ENCODE peak calls at places on chromosomes 12 and 14, in five cellular contexts. W is suprapubic skin, Z is A549, L is erythroblast, F is thyroid gland. O is an unnamed sample.

GRCh38 chr14:89613260-89614008 is 196.4 kb upstream of the FOXN3 start:
- DNase-seq in F (no peak), Z (no peak), L (no peak), W (no peak), O (no peak)

GRCh38 chr12:18373176-18373575 is 111.9 kb downstream of the PIK3C2G start:
- DNase-seq in F (no peak), Z (no peak), L (no peak), W (no peak), O (no peak)

GRCh38 chr14:96363751-96364336 is 518 bp downstream of the GSKIP start:
- DNase-seq in W (peak; percentile 74), Z (peak; percentile 24), L (peak; percentile 80), F (peak; percentile 72), O (peak; percentile 26)

GRCh38 chr14:96762650-96763049 is 34.5 kb upstream of the VRK1 start:
- DNase-seq in F (no peak), W (no peak), L (peak; percentile 68), Z (peak; percentile 80), O (peak; percentile 58)

GRCh38 chr14:52950410-52950897 is 396 bp downstream of the FERMT2 start:
- DNase-seq in F (peak; percentile 70), Z (peak; percentile 48), L (no peak), W (peak; percentile 83), O (peak; percentile 22)

GRCh38 chr12:104827587-104827986 is 130.5 kb downstream of the SLC41A2 start:
- DNase-seq in Z (no peak), F (no peak), W (no peak), L (peak; percentile 51), O (no peak)

GRCh38 chr14:72978856-72979255 is 48.0 kb downstream of the ZFYVE1 start:
- DNase-seq in F (no peak), Z (no peak), W (no peak), L (no peak), O (no peak)

GRCh38 chr12:25242981-25243764 is 7.6 kb downstream of the KRAS start:
- DNase-seq in L (peak; percentile 15), Z (no peak), F (no peak), W (no peak), O (no peak)

GRCh38 chr12:109532721-109533486 is 40.4 kb downstream of the MMAB start:
- DNase-seq in F (no peak), L (no peak), W (no peak), Z (no peak), O (no peak)

GRCh38 chr12:52199294-52199920 is 7.6 kb upstream of the KRT80 start:
- DNase-seq in W (no peak), L (no peak), F (no peak), Z (no peak), O (no peak)

GRCh38 chr12:121579190-121579791 is 1.5 kb downstream of the KDM2B start:
- DNase-seq in W (no peak), L (peak; percentile 70), F (peak; percentile 48), Z (no peak), O (no peak)

GRCh38 chr14:93146119-93146518 is 30.4 kb upstream of the ITPK1 start:
- DNase-seq in W (no peak), L (no peak), F (no peak), Z (no peak), O (no peak)

GRCh38 chr12:105330938-105331804 is 680 bp downstream of the C12orf75 start:
- DNase-seq in Z (no peak), W (peak; percentile 66), L (peak; percentile 56), F (peak; percentile 24), O (no peak)

GRCh38 chr12:1917172-1918070 is 1.0 kb downstream of the CACNA2D4 start:
- DNase-seq in L (peak; percentile 71), W (no peak), Z (no peak), F (no peak), O (no peak)

GRCh38 chr14:58151264-58151700 is 731 bp downstream of the ARMH4 start:
- DNase-seq in Z (no peak), F (peak; percentile 14), L (no peak), W (no peak), O (no peak)

GRCh38 chr12:47591795-47592194 is 114.0 kb downstream of the RPAP3 start:
- DNase-seq in Z (no peak), F (no peak), L (no peak), W (no peak), O (no peak)

GRCh38 chr12:114933428-114934160 is 249.6 kb upstream of the TBX3 start:
- DNase-seq in W (no peak), F (no peak), Z (peak; percentile 90), L (no peak), O (peak; percentile 73)

GRCh38 chr12:131415781-131416180 is 295.1 kb upstream of the SFSWAP start:
- DNase-seq in L (peak; percentile 41), F (no peak), W (no peak), Z (peak; percentile 29), O (no peak)

GRCh38 chr14:72975776-72976175 is 49.5 kb downstream of the DCAF4 start:
- DNase-seq in W (no peak), F (no peak), Z (peak; percentile 29), L (peak; percentile 21), O (no peak)

GRCh38 chr12:68358532-68359485 is 26.6 kb upstream of the MDM1 start:
- DNase-seq in Z (peak; percentile 52), W (no peak), F (peak; percentile 53), L (peak; percentile 81), O (peak; percentile 26)

GRCh38 chr12:92735131-92735721 is 32.4 kb downstream of the PLEKHG7 start:
- DNase-seq in L (no peak), Z (no peak), W (no peak), F (no peak), O (no peak)

GRCh38 chr12:66297080-66297479 is 5.2 kb upstream of the HELB start:
- DNase-seq in Z (no peak), W (no peak), L (no peak), F (no peak), O (no peak)

GRCh38 chr14:100842799-100843198 is 16.9 kb downstream of the MEG3 start:
- DNase-seq in L (no peak), F (no peak), Z (no peak), W (no peak), O (peak; percentile 26)

GRCh38 chr14:103273145-103273846 is 60.7 kb upstream of the EIF5 start:
- DNase-seq in Z (no peak), W (no peak), L (no peak), F (peak; percentile 13), O (no peak)

GRCh38 chr14:94051115-94051514 is 25.0 kb downstream of the OTUB2 start:
- DNase-seq in Z (no peak), F (peak; percentile 41), L (peak; percentile 20), W (no peak), O (no peak)

GRCh38 chr12:27355979-27356378 is 23.3 kb downstream of the BMAL2 start:
- DNase-seq in Z (no peak), F (no peak), L (no peak), W (no peak), O (no peak)

GRCh38 chr14:94331462-94331861 is 8.3 kb upstream of the SERPINA6 start:
- DNase-seq in Z (no peak), W (no peak), L (no peak), F (no peak), O (no peak)

GRCh38 chr12:27504506-27504905 is 19.5 kb upstream of the PPFIBP1 start:
- DNase-seq in L (no peak), Z (no peak), F (no peak), W (no peak), O (no peak)

GRCh38 chr14:94011795-94012194 is 14.3 kb upstream of the OTUB2 start:
- DNase-seq in W (no peak), L (no peak), F (no peak), Z (no peak), O (no peak)

GRCh38 chr12:42846782-42847181 is 257.2 kb upstream of the PRICKLE1 start:
- DNase-seq in F (no peak), W (no peak), L (no peak), Z (no peak), O (no peak)

GRCh38 chr14:54535126-54535525 is 25.4 kb downstream of the CGRRF1 start:
- DNase-seq in W (no peak), L (no peak), Z (no peak), F (no peak), O (no peak)

GRCh38 chr12:100520048-100520769 is 46.5 kb downstream of the NR1H4 start:
- DNase-seq in F (no peak), Z (no peak), W (no peak), L (no peak), O (no peak)

GRCh38 chr12:115323223-115323905 is 639.4 kb upstream of the TBX3 start:
- DNase-seq in W (no peak), L (no peak), F (no peak), Z (no peak), O (peak; percentile 8)

GRCh38 chr12:127162307-127162706 is 1104.7 kb upstream of the TMEM132C start:
- DNase-seq in F (no peak), Z (no peak), W (no peak), L (no peak), O (no peak)

GRCh38 chr12:127153996-127154395 is 1113.0 kb upstream of the TMEM132C start:
- DNase-seq in W (no peak), Z (no peak), L (no peak), F (no peak), O (no peak)

GRCh38 chr12:127161466-127161865 is 1105.5 kb upstream of the TMEM132C start:
- DNase-seq in W (no peak), F (no peak), L (no peak), Z (no peak), O (no peak)

GRCh38 chr12:127162902-127163301 is 1104.1 kb upstream of the TMEM132C start:
- DNase-seq in Z (no peak), L (no peak), F (no peak), W (no peak), O (peak; percentile 45)

GRCh38 chr12:127158385-127159061 is 1108.4 kb upstream of the TMEM132C start:
- DNase-seq in F (no peak), Z (no peak), W (no peak), L (no peak), O (no peak)
- TF ChIP-seq POLR2A in F (no peak), Z (no peak), W (no peak), L (no peak), O (no peak)

GRCh38 chr12:7557227-7557626 is 53.6 kb upstream of the CD163 start:
- DNase-seq in W (no peak), L (no peak), Z (no peak), F (no peak), O (no peak)

GRCh38 chr12:7555752-7556151 is 52.2 kb upstream of the CD163 start:
- DNase-seq in F (no peak), W (no peak), Z (no peak), L (no peak), O (peak; percentile 26)
- TF ChIP-seq POLR2A in F (no peak), W (peak; percentile 22), Z (no peak), L (no peak), O (no peak)

DNA sequence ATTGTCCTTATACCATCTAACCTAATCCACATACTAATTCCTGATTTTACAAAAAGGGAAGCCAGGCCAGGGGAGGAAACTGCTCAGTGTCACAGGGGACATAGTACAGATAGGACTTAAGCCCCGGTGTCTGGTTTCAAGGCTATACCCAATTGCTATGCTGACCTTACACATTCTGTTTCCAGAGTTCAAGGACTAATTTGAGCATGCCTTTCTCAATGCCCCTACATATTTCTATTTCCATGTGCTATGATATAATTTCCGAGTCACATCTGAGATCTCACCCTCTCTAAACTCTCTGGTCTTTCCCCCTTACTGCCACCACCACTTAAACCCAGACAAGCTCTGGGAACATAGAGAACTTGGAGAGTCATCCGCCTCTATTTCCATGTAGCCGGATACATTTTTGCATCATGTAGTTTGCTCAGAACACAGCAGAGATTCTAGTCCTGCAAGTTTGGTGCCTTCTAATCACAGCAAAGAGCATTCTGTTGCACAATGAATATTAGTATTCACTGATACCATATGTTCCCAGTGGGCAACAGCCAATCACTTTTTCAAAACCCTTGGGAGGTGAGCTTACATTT is 34.2 kb downstream of the PPM1H start:
- DNase-seq in L (no peak), F (no peak), Z (no peak), W (no peak), O (no peak)
- TF ChIP-seq POLR2A in L (no peak), F (no peak), Z (no peak), W (no peak), O (no peak)

GRCh38 chr12:751192-751827 is 1.1 kb upstream of the WNK1 start:
- DNase-seq in F (peak; percentile 88), L (peak; percentile 97), W (peak; percentile 94), Z (peak; percentile 94), O (peak; percentile 80)
- TF ChIP-seq POLR2A in F (no peak), L (peak; percentile 94), W (no peak), Z (peak; percentile 73), O (peak; percentile 34)

O was measured in H54.